ENCODE peak calls at places on chromosome 1, in seven cellular contexts. U is EH, K is OCI-LY7, W is HL-60, H is HTR-8/SVneo, R is cerebellar cortex, Z is AG10803. F is an unnamed sample.

GRCh38 chr1:59445040-59445439 is 148.1 kb downstream of the FGGY start:
- DNase-seq in U (peak; percentile 78), K (no peak), W (peak; percentile 41), H (no peak), R (peak; percentile 23), Z (peak; percentile 69), F (no peak)

GRCh38 chr1:54519709-54520108 is 28.3 kb upstream of the ACOT11 start:
- DNase-seq in U (no peak), K (peak; percentile 31), W (no peak), H (no peak), R (peak; percentile 26), Z (no peak), F (no peak)

GRCh38 chr1:21783679-21784603 is 992 bp upstream of the USP48 start:
- DNase-seq in U (peak; percentile 76), K (no peak), W (peak; percentile 97), H (no peak), R (no peak), Z (peak; percentile 63), F (no peak)

GRCh38 chr1:220019071-220019470 is 27.2 kb downstream of the EPRS1 start:
- DNase-seq in U (no peak), K (no peak), W (no peak), H (no peak), R (no peak), Z (no peak), F (no peak)

GRCh38 chr1:27795601-27796000 is 22.6 kb downstream of the STX12 start:
- DNase-seq in U (peak; percentile 7), K (no peak), W (no peak), H (no peak), R (no peak), Z (no peak), F (no peak)

GRCh38 chr1:55632058-55632457 is 416.9 kb upstream of the USP24 start:
- DNase-seq in U (peak; percentile 86), K (no peak), W (no peak), H (peak; percentile 20), R (no peak), Z (peak; percentile 80), F (no peak)

GRCh38 chr1:25534389-25534788 is 9.0 kb upstream of the LDLRAP1 start:
- DNase-seq in U (no peak), K (no peak), W (no peak), H (no peak), R (peak; percentile 72), Z (no peak), F (no peak)

GRCh38 chr1:205226868-205227583 is 720 bp upstream of the TMCC2 start:
- DNase-seq in U (peak; percentile 54), K (peak; percentile 35), W (no peak), H (peak; percentile 36), R (peak; percentile 52), Z (peak; percentile 44), F (no peak)

GRCh38 chr1:236687273-236687672 is 974 bp downstream of the ACTN2 start:
- DNase-seq in U (no peak), K (no peak), W (no peak), H (no peak), R (no peak), Z (no peak), F (no peak)

GRCh38 chr1:36133484-36133883 is 8.5 kb upstream of the COL8A2 start:
- DNase-seq in U (peak; percentile 99), K (no peak), W (no peak), H (peak; percentile 49), R (no peak), Z (peak; percentile 98), F (no peak)

GRCh38 chr1:84250668-84251067 is 50.8 kb upstream of the SAMD13 start:
- DNase-seq in U (no peak), K (no peak), W (no peak), H (no peak), R (no peak), Z (no peak), F (no peak)

GRCh38 chr1:246068619-246069509 is 438.2 kb downstream of the SMYD3 start:
- DNase-seq in U (no peak), K (no peak), W (no peak), H (no peak), R (no peak), Z (no peak), F (no peak)

GRCh38 chr1:161834967-161835366 is 68.8 kb downstream of the ATF6 start:
- DNase-seq in U (no peak), K (no peak), W (no peak), H (no peak), R (no peak), Z (no peak), F (no peak)

GRCh38 chr1:2351723-2352122 is 39.6 kb downstream of the MORN1 start:
- DNase-seq in U (no peak), K (no peak), W (no peak), H (no peak), R (no peak), Z (no peak), F (no peak)

GRCh38 chr1:178792394-178792793 is 67.3 kb downstream of the RALGPS2 start:
- DNase-seq in U (no peak), K (no peak), W (no peak), H (no peak), R (no peak), Z (no peak), F (no peak)

GRCh38 chr1:17869826-17870225 is 114.7 kb downstream of the ACTL8 start:
- DNase-seq in U (peak; percentile 49), K (no peak), W (no peak), H (no peak), R (no peak), Z (peak; percentile 53), F (no peak)

GRCh38 chr1:213568929-213569815 is 418.6 kb upstream of the PROX1 start:
- DNase-seq in U (no peak), K (no peak), W (no peak), H (no peak), R (no peak), Z (no peak), F (no peak)

GRCh38 chr1:247741756-247742155 is 3.3 kb downstream of the OR14K1 start:
- DNase-seq in U (no peak), K (no peak), W (no peak), H (no peak), R (no peak), Z (no peak), F (no peak)

GRCh38 chr1:19450811-19451564 is 34.4 kb downstream of the CAPZB start:
- DNase-seq in U (peak; percentile 97), K (no peak), W (no peak), H (peak; percentile 72), R (no peak), Z (peak; percentile 94), F (no peak)

F was measured in GM12892.